ENCODE peak calls at places on chromosome 11, in four cellular contexts. V is EH; S is DMS153; I is activated T-cell treated with anti-CD3 and anti-CD28 coated beads, Interleukin-2, amount 50 U/mL, for 24 hours. Y is an unnamed sample.

GRCh38 chr11:110600322-110600721 is 111.9 kb downstream of the ARHGAP20 start:
- DNase-seq in V (no peak), I (no peak), S (no peak), Y (no peak)

GRCh38 chr11:12846766-12847615 is 162.1 kb upstream of the RASSF10 start:
- DNase-seq in I (no peak), S (no peak), V (no peak), Y (no peak)

GRCh38 chr11:45457649-45458048 is 171.5 kb upstream of the SYT13 start:
- DNase-seq in S (no peak), I (no peak), V (peak; percentile 93), Y (no peak)

GRCh38 chr11:130850185-130850944 is 65.9 kb downstream of the SNX19 start:
- DNase-seq in I (no peak), V (no peak), S (no peak), Y (no peak)

GRCh38 chr11:28106351-28107043 is 1.5 kb downstream of the KIF18A start:
- DNase-seq in I (no peak), S (no peak), V (no peak), Y (no peak)

GRCh38 chr11:69808708-69809107 is 10.5 kb downstream of the FGF3 start:
- DNase-seq in V (peak; percentile 61), I (no peak), S (no peak), Y (no peak)

GRCh38 chr11:47667135-47667534 is 24.8 kb upstream of the MTCH2 start:
- DNase-seq in V (no peak), I (no peak), S (no peak), Y (peak; percentile 24)

GRCh38 chr11:58575377-58576020 is at the start of gene LPXN:
- DNase-seq in V (peak; percentile 78), S (peak; percentile 10), I (peak; percentile 65), Y (peak; percentile 78)

GRCh38 chr11:17739945-17740338 is 5.4 kb downstream of the KCNC1 start:
- DNase-seq in S (no peak), V (no peak), I (no peak), Y (peak; percentile 38)

GRCh38 chr11:134904103-134904502 is 492.1 kb upstream of the B3GAT1 start:
- DNase-seq in I (no peak), V (no peak), S (no peak), Y (no peak)

Y was measured in activated effector memory CD4-positive, alpha-beta T cell treated with anti-CD3 and anti-CD28 coated beads, Interleukin-2, amount 50 U/mL, for 16 hours.